ENCODE peak calls at places on chromosomes 7 and 10, in five cellular contexts. One of them, this sample, is unnamed.

GRCh38 chr10:20714979-20715378 is 182.1 kb downstream of the NEBL start:
- DNase-seq in pulmonary artery endothelial cell: no peak
- DNase-seq in K562: no peak
- DNase-seq in AG10803: no peak
- DNase-seq in naive thymus-derived CD4-positive, alpha-beta T cell: no peak
- DNase-seq in this sample: no peak

GRCh38 chr10:74921744-74922143 is 95.3 kb downstream of the KAT6B start:
- DNase-seq in AG10803: no peak
- DNase-seq in pulmonary artery endothelial cell: no peak
- DNase-seq in K562: peak
- DNase-seq in naive thymus-derived CD4-positive, alpha-beta T cell: no peak
- DNase-seq in this sample: no peak

GRCh38 chr10:45470098-45471012 is 96.3 kb downstream of the ALOX5 start:
- DNase-seq in AG10803: peak
- DNase-seq in K562: peak
- DNase-seq in pulmonary artery endothelial cell: peak
- DNase-seq in naive thymus-derived CD4-positive, alpha-beta T cell: peak
- DNase-seq in this sample: peak

GRCh38 chr10:72075184-72076115 is 12.9 kb downstream of the SPOCK2 start:
- DNase-seq in AG10803: no peak
- DNase-seq in pulmonary artery endothelial cell: no peak
- DNase-seq in K562: no peak
- DNase-seq in naive thymus-derived CD4-positive, alpha-beta T cell: no peak
- DNase-seq in this sample: no peak

GRCh38 chr10:29223311-29223710 is 65.6 kb upstream of the LYZL1 start:
- DNase-seq in naive thymus-derived CD4-positive, alpha-beta T cell: no peak
- DNase-seq in K562: no peak
- DNase-seq in AG10803: no peak
- DNase-seq in pulmonary artery endothelial cell: no peak
- DNase-seq in this sample: no peak

GRCh38 chr7:156124356-156124755 is 312.1 kb upstream of the SHH start:
- DNase-seq in pulmonary artery endothelial cell: no peak
- DNase-seq in K562: no peak
- DNase-seq in naive thymus-derived CD4-positive, alpha-beta T cell: no peak
- DNase-seq in AG10803: no peak
- DNase-seq in this sample: no peak

GRCh38 chr10:95327367-95327766 is 36.6 kb upstream of the PDLIM1 start:
- DNase-seq in pulmonary artery endothelial cell: no peak
- DNase-seq in K562: no peak
- DNase-seq in naive thymus-derived CD4-positive, alpha-beta T cell: no peak
- DNase-seq in AG10803: peak
- DNase-seq in this sample: peak

GRCh38 chr7:91995391-91995790 is 54.7 kb downstream of the AKAP9 start:
- DNase-seq in pulmonary artery endothelial cell: no peak
- DNase-seq in K562: no peak
- DNase-seq in AG10803: no peak
- DNase-seq in naive thymus-derived CD4-positive, alpha-beta T cell: no peak
- DNase-seq in this sample: no peak

GRCh38 chr10:104816501-104816900 is 175.4 kb downstream of the SORCS3 start:
- DNase-seq in naive thymus-derived CD4-positive, alpha-beta T cell: no peak
- DNase-seq in pulmonary artery endothelial cell: no peak
- DNase-seq in K562: no peak
- DNase-seq in AG10803: no peak
- DNase-seq in this sample: no peak

GRCh38 chr7:38310601-38311057 is 37.2 kb upstream of the TARP start:
- DNase-seq in K562: no peak
- DNase-seq in naive thymus-derived CD4-positive, alpha-beta T cell: no peak
- DNase-seq in pulmonary artery endothelial cell: no peak
- DNase-seq in AG10803: no peak
- DNase-seq in this sample: peak

GRCh38 chr7:20440472-20441105 is 109.9 kb downstream of the ITGB8 start:
- DNase-seq in K562: peak
- DNase-seq in AG10803: peak
- DNase-seq in pulmonary artery endothelial cell: no peak
- DNase-seq in naive thymus-derived CD4-positive, alpha-beta T cell: no peak
- DNase-seq in this sample: peak

GRCh38 chr7:117012284-117013174 is 59.2 kb downstream of the ST7 start:
- DNase-seq in K562: peak
- DNase-seq in AG10803: peak
- DNase-seq in naive thymus-derived CD4-positive, alpha-beta T cell: no peak
- DNase-seq in pulmonary artery endothelial cell: no peak
- DNase-seq in this sample: peak

GRCh38 chr7:134154581-134155130 is 27.5 kb downstream of the LRGUK start:
- DNase-seq in AG10803: peak
- DNase-seq in pulmonary artery endothelial cell: no peak
- DNase-seq in K562: no peak
- DNase-seq in naive thymus-derived CD4-positive, alpha-beta T cell: no peak
- DNase-seq in this sample: peak

GRCh38 chr10:114683162-114683561 is 25.1 kb upstream of the ABLIM1 start:
- DNase-seq in K562: no peak
- DNase-seq in naive thymus-derived CD4-positive, alpha-beta T cell: no peak
- DNase-seq in AG10803: no peak
- DNase-seq in pulmonary artery endothelial cell: no peak
- DNase-seq in this sample: no peak